ENCODE peak calls at places on chromosomes 13 and 19, in eight cellular contexts. Z is mesenchymal stem cell, I is mammary epithelial cell, P is GM12878, H is neural progenitor cell, O is SK-N-SH, E is fibroblast of lung, R is GM23248. V is an unnamed sample.
A peak's percentile ranks its signal among the peaks of the same experiment; 100 is the strongest.

GRCh38 chr19:38707512-38708114 is 36.7 kb downstream of the CAPN12 start:
- DNase-seq in Z (peak; percentile 48), I (no peak), P (no peak), H (no peak), O (no peak), E (peak; percentile 65), R (peak; percentile 36), V (no peak)

GRCh38 chr19:12791345-12792047 is at the start of gene JUNB:
- DNase-seq in Z (peak; percentile 98), I (peak; percentile 95), P (peak; percentile 86), H (peak; percentile 90), O (peak; percentile 91), E (peak; percentile 94), R (peak; percentile 97), V (peak; percentile 87)

GRCh38 chr19:7700128-7700470 is 1.8 kb downstream of the FCER2 start:
- DNase-seq in Z (no peak), I (no peak), P (no peak), H (no peak), O (no peak), E (no peak), R (no peak), V (no peak)

GRCh38 chr19:33861950-33862349 is 65.3 kb downstream of the KCTD15 start:
- DNase-seq in Z (no peak), I (no peak), P (no peak), H (no peak), O (no peak), E (no peak), R (no peak), V (no peak)

GRCh38 chr13:21402586-21403307 is 56.4 kb downstream of the ZDHHC20 start:
- DNase-seq in Z (peak; percentile 51), I (peak; percentile 56), P (no peak), H (no peak), O (no peak), E (peak; percentile 43), R (peak; percentile 75), V (no peak)

GRCh38 chr13:20616059-20616797 is 49.3 kb downstream of the IFT88 start:
- DNase-seq in Z (peak; percentile 89), I (peak; percentile 78), P (no peak), H (no peak), O (no peak), E (peak; percentile 94), R (peak; percentile 86), V (no peak)

GRCh38 chr19:1718382-1719315 is 34.7 kb upstream of the ONECUT3 start:
- DNase-seq in Z (no peak), I (no peak), P (no peak), H (peak; percentile 56), O (peak; percentile 48), E (no peak), R (no peak), V (peak; percentile 54)

GRCh38 chr13:23477096-23477495 is 43.6 kb upstream of the SACS start:
- DNase-seq in Z (no peak), I (no peak), P (no peak), H (no peak), O (no peak), E (peak; percentile 27), R (no peak), V (no peak)

GRCh38 chr19:48169585-48169973 is 565 bp downstream of the LIG1 start:
- DNase-seq in Z (peak; percentile 64), I (peak; percentile 66), P (no peak), H (peak; percentile 87), O (peak; percentile 97), E (peak; percentile 37), R (peak; percentile 83), V (peak; percentile 98)

GRCh38 chr19:16016226-16017137 is 59.8 kb upstream of the TPM4 start:
- DNase-seq in Z (no peak), I (no peak), P (no peak), H (no peak), O (peak; percentile 10), E (no peak), R (no peak), V (no peak)

GRCh38 chr13:75738841-75739240 is 102.7 kb downstream of the LMO7 start:
- DNase-seq in Z (no peak), I (no peak), P (no peak), H (no peak), O (no peak), E (no peak), R (no peak), V (no peak)

GRCh38 chr13:99895428-99895998 is 76.1 kb downstream of the ZIC5 start:
- DNase-seq in Z (peak; percentile 8), I (no peak), P (no peak), H (peak; percentile 29), O (peak; percentile 61), E (no peak), R (peak; percentile 9), V (peak; percentile 49)

GRCh38 chr19:16586477-16586871 is 14.3 kb upstream of the SLC35E1 start:
- DNase-seq in Z (no peak), I (no peak), P (no peak), H (no peak), O (no peak), E (no peak), R (no peak), V (no peak)

GRCh38 chr13:106500450-106500849 is 35.0 kb downstream of the EFNB2 start:
- DNase-seq in Z (peak; percentile 28), I (peak; percentile 60), P (no peak), H (no peak), O (no peak), E (peak; percentile 53), R (no peak), V (no peak)

GRCh38 chr19:55113570-55114039 is 3.8 kb downstream of the PPP1R12C start:
- DNase-seq in Z (peak; percentile 99), I (peak; percentile 16), P (no peak), H (peak; percentile 82), O (peak; percentile 70), E (peak; percentile 83), R (peak; percentile 96), V (peak; percentile 91)

GRCh38 chr19:42220751-42221097 is 612 bp downstream of the ZNF526 start:
- DNase-seq in Z (no peak), I (no peak), P (no peak), H (peak; percentile 13), O (no peak), E (no peak), R (peak; percentile 43), V (no peak)

GRCh38 chr19:29835447-29835846 is 23.7 kb downstream of the CCNE1 start:
- DNase-seq in Z (no peak), I (no peak), P (no peak), H (no peak), O (no peak), E (no peak), R (no peak), V (no peak)

GRCh38 chr13:44919103-44919804 is 70.0 kb downstream of the NUFIP1 start:
- DNase-seq in Z (no peak), I (no peak), P (no peak), H (no peak), O (no peak), E (no peak), R (no peak), V (no peak)

GRCh38 chr13:79307866-79308298 is 98.2 kb downstream of the RBM26 start:
- DNase-seq in Z (no peak), I (peak; percentile 51), P (no peak), H (peak; percentile 6), O (no peak), E (peak; percentile 52), R (peak; percentile 57), V (peak; percentile 18)

GRCh38 chr19:49528211-49528771 is 488 bp downstream of the RCN3 start:
- DNase-seq in Z (peak; percentile 58), I (no peak), P (no peak), H (no peak), O (no peak), E (peak; percentile 69), R (peak; percentile 91), V (peak; percentile 69)

GRCh38 chr13:49062297-49062896 is 86.7 kb downstream of the FNDC3A start:
- DNase-seq in Z (no peak), I (no peak), P (no peak), H (no peak), O (no peak), E (peak; percentile 15), R (peak; percentile 21), V (no peak)

GRCh38 chr13:104140557-104140956 is 1074.3 kb upstream of the SLC10A2 start:
- DNase-seq in Z (no peak), I (peak; percentile 19), P (no peak), H (no peak), O (no peak), E (peak; percentile 73), R (no peak), V (no peak)

GRCh38 chr13:40362502-40362901 is 303.9 kb downstream of the FOXO1 start:
- DNase-seq in Z (no peak), I (no peak), P (no peak), H (no peak), O (no peak), E (peak; percentile 36), R (no peak), V (no peak)

GRCh38 chr19:19822148-19822429 is 539 bp upstream of the ZNF506 start:
- DNase-seq in Z (no peak), I (no peak), P (no peak), H (no peak), O (peak; percentile 17), E (no peak), R (peak; percentile 8), V (no peak)
- H2AFZ ChIP-seq in Z (peak overlapping the region; percentile 5), I (peak overlapping the region; percentile 26), P (no peak overlapping the region), H (no peak overlapping the region), O (peak overlapping the region; percentile 100), E (peak overlapping the region; percentile 81), R (peak overlapping the region; percentile 95), V (peak overlapping the region; percentile 86)

GRCh38 chr19:14102102-14102696 is 11.6 kb upstream of the SAMD1 start:
- DNase-seq in Z (no peak), I (peak; percentile 48), P (no peak), H (no peak), O (no peak), E (no peak), R (no peak), V (no peak)

GRCh38 chr19:14105680-14106079 is 11.9 kb downstream of the PRKACA start:
- DNase-seq in Z (no peak), I (no peak), P (no peak), H (no peak), O (no peak), E (no peak), R (no peak), V (no peak)

GRCh38 chr19:14102756-14103155 is 12.2 kb upstream of the SAMD1 start:
- DNase-seq in Z (no peak), I (no peak), P (no peak), H (no peak), O (no peak), E (no peak), R (no peak), V (no peak)

GRCh38 chr19:14101003-14101545 is 10.5 kb upstream of the SAMD1 start:
- DNase-seq in Z (no peak), I (no peak), P (no peak), H (no peak), O (no peak), E (no peak), R (no peak), V (no peak)

GRCh38 chr19:14103310-14103709 is 12.8 kb upstream of the SAMD1 start:
- DNase-seq in Z (no peak), I (no peak), P (no peak), H (no peak), O (no peak), E (no peak), R (no peak), V (no peak)
- H2AFZ ChIP-seq in Z (no peak overlapping the region), I (no peak overlapping the region), P (no peak overlapping the region), H (no peak overlapping the region), O (no peak overlapping the region), E (no peak overlapping the region), R (no peak overlapping the region), V (no peak overlapping the region)

GRCh38 chr13:97849305-97849704 is 104.2 kb upstream of the IPO5 start:
- DNase-seq in Z (peak; percentile 38), I (peak; percentile 49), P (peak; percentile 8), H (peak; percentile 20), O (peak; percentile 15), E (peak; percentile 43), R (peak; percentile 41), V (peak; percentile 73)
- H2AFZ ChIP-seq in Z (no peak overlapping the region), I (no peak overlapping the region), P (no peak overlapping the region), H (no peak overlapping the region), O (no peak overlapping the region), E (no peak overlapping the region), R (no peak overlapping the region), V (no peak overlapping the region)

GRCh38 chr19:45485301-45486077 is 11.4 kb downstream of the RTN2 start:
- DNase-seq in Z (peak; percentile 96), I (peak; percentile 88), P (peak; percentile 71), H (peak; percentile 99), O (peak; percentile 88), E (peak; percentile 87), R (peak; percentile 98), V (peak; percentile 98)
- H2AFZ ChIP-seq in Z (peak overlapping the region; percentile 33), I (peak overlapping the region; percentile 88), P (peak overlapping the region; percentile 96), H (peak overlapping the region; percentile 93), O (peak overlapping the region; percentile 88), E (peak overlapping the region; percentile 81), R (peak overlapping the region; percentile 93), V (peak overlapping the region; percentile 94)

V was measured in GM23338.